ENCODE peak calls at places on chromosomes 16 and 17, in four cellular contexts. P is OCI-LY7, E is upper lobe of right lung, O is adrenal gland. C is an unnamed sample. For H3K9me3 and H3K36me3, the result is how much of the 10 kb centered on the place peaks cover.

GRCh38 chr17:56121661-56122060 is 31.6 kb upstream of the ANKFN1 start:
- DNase-seq in E (no peak), O (no peak), P (no peak), C (no peak)

GRCh38 chr17:50272711-50273653 is 1.3 kb upstream of the TMEM92 start:
- DNase-seq in O (no peak), P (peak), E (peak), C (no peak)

GRCh38 chr16:56848056-56848936 is 16.7 kb upstream of the SLC12A3 start:
- DNase-seq in O (peak), P (no peak), E (peak), C (no peak)

GRCh38 chr17:33562792-33563191 is 269.7 kb upstream of the ASIC2 start:
- DNase-seq in O (no peak), P (no peak), E (no peak), C (no peak)

GRCh38 chr17:10197721-10198508 is 491 bp downstream of the GAS7 start:
- DNase-seq in E (peak), O (no peak), P (no peak), C (no peak)

GRCh38 chr17:31488264-31488981 is 96.9 kb downstream of the RAB11FIP4 start:
- DNase-seq in E (peak), O (no peak), P (peak), C (no peak)

GRCh38 chr16:75179208-75179607 is 27.8 kb downstream of the CTRB2 start:
- DNase-seq in O (no peak), P (no peak), E (no peak), C (no peak)

GRCh38 chr16:85469929-85470590 is 143.1 kb upstream of the GSE1 start:
- DNase-seq in P (no peak), E (no peak), O (no peak), C (no peak)

GRCh38 chr16:46817961-46818360 is 13.0 kb downstream of the C16orf87 start:
- DNase-seq in P (no peak), E (no peak), O (no peak), C (no peak)

DNA sequence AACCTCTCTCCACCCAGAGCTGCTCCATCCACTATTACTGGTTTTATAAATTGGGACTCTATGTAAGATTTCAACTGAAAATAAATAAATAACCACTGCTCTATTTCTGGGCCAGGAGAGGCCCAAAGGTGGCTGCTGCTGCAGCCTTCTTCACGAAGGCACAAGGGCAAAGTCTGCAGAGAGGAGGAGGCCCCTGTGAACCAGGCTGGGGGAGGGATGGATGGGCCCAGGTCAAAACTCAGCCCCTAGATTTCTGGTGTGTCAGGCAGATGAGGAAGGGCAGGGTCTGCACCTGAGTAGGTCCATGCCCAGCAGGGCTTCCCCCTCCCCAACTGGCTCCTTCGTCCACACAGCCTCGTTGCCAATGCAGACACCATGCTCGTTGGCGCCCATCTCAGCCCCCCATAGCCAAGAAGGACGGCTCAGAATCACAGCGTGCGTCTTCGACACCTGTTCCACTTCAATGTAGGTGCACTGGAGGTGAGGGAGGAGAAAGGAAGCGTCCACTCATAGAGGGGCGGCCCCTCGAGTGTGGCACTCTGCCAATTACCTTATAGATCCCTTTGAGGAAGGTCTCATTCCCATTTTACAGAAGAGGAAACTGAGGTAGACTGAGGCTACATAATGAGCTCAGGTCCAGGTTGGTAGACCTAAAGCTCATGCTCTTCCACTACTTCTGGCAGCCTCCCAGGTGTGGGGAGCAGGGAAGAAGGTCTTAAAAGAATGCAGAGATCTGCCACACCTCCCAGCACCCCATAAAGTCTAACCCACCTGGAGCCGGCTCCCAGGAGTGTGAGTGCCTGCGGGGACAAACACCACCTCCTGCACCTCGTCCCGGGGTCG is 953 bp downstream of the SCRN2 start:
- DNase-seq in O (peak), E (no peak), P (no peak), C (no peak)
- H3K9me3 ChIP-seq in O (under half), E (under half), P (under half), C (under half)

DNA sequence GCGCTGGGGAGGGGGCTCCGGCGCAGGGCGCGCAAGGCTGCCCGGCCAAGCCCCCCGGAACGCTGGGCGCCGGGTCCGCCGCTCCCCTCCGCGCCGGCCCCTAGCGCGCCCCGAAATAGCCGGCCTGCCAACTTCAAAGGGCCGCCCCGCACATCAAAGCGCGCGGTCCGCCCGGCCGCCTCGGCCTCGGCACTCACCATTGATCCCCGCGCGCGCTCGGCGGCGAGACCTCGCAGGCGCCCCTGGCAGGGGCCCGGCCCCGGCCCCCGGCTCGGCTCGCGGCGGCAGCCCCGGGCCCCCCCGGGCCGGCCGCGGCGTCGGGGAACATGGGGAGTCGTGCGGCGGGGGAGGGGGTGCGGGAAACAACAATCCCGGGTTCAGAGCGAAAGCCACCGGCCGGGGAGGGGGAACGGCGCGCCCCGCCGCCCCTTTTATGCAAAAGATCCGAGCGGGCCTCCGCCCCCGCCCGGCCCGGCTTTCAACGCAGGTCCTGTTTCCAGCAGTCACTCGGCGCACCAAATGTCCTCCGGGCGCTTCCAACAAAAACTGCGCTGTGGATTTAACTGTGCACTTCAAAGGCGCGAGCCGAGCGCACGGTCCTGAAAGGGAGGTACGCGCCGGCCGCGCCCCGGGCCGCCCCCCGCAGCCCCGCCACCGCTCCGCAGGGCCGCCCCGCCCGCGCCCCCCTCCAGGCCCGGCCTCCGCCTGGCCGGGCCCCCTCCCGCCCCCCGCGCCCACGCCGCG is 648 bp downstream of the AXIN2 start:
- DNase-seq in P (peak), E (peak), O (peak), C (peak)
- H3K36me3 ChIP-seq in P (under half), E (under half), O (under half), C (under half)

DNA sequence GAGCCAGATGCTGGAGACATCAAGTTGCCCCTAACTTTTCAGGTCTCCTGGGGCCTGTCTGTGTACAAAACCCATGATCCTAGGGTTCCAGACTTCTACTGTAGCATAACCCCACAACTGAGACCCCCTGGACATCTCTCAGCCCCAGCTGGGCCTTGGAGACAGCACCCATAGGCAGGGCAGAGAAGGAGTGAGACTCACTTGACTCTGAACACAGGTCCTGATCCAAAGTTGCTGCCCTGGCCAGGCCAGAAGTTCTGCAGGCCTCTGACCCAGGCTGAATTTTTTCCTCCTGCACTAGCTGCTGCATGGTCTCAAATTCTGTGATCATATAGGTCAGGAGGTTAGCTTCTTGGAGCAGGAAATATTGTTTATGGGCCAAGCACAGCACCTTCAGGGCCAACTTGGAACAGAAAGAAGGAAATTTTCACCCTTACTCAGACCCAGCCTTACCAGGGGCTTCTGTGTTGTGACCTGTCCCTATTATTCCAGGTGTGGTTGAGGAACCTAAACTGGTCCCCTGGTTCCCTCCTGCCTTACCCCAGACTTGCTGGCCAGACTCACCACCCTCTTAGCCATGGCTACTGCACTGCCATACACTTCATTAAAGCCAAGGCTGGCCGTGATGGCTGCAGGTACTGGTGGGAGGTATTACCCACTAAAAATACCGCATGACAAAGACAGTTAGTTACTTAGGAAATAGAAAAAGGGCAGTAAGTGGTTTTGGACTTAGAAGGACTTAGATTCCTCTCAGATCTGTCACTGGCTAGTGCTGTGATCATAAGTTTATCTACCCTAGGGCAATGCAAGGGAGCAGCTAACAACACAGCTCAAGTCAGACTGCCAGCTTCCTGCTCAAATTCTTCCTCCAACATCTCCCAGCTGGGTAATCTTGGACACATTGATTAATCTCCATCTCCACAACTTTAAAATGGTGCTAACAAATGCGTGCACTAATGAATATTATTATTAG is 2180.1 kb downstream of the TP53TG3F start:
- DNase-seq in O (no peak), P (no peak), E (no peak), C (no peak)
- H3K9me3 ChIP-seq in O (under half), P (under half), E (under half), C (under half)

GRCh38 chr16:90015586-90016338 is 3.5 kb downstream of the DBNDD1 start:
- DNase-seq in E (no peak), P (no peak), O (no peak), C (no peak)
- H3K36me3 ChIP-seq in E (under half), P (under half), O (under half), C (under half)

C was measured in iPS DF 6.9.